ENCODE peak calls at places on chromosomes 11 and 22, in ten cellular contexts. Q is foreskin fibroblast, V is kidney, P is HFF-Myc, C is transverse colon, T is lower leg skin, X is pancreas, U is right cardiac atrium, M is psoas muscle, A is cardiac muscle cell. G is an unnamed sample.

GRCh38 chr11:17353228-17354021 is 1.8 kb downstream of the NCR3LG1 start:
- DNase-seq in V (peak; percentile 91), A (peak; percentile 90), X (peak; percentile 85), U (peak; percentile 88), Q (peak; percentile 78), C (peak; percentile 85), M (peak; percentile 79), P (no peak), T (peak; percentile 93), G (no peak)

GRCh38 chr22:46067159-46068111 is 82.9 kb upstream of the PPARA start:
- DNase-seq in C (peak; percentile 9), U (peak; percentile 18), M (peak; percentile 51), P (no peak), A (no peak), T (peak; percentile 78), Q (no peak), X (no peak), V (peak; percentile 32), G (no peak)

GRCh38 chr11:111840143-111840542 is 31.2 kb downstream of the ALG9 start:
- DNase-seq in P (no peak), X (no peak), V (no peak), M (no peak), T (no peak), Q (no peak), U (no peak), A (peak; percentile 32), C (no peak), G (no peak)

GRCh38 chr22:47551438-47551788 is 789.0 kb downstream of the TBC1D22A start:
- DNase-seq in T (peak; percentile 42), U (no peak), X (no peak), M (no peak), P (no peak), V (no peak), A (no peak), Q (no peak), C (no peak), G (no peak)

GRCh38 chr22:45308624-45309421 is 911 bp upstream of the FAM118A start:
- DNase-seq in A (no peak), M (peak; percentile 56), C (peak; percentile 42), Q (no peak), P (no peak), U (no peak), X (peak; percentile 46), V (peak; percentile 77), T (peak; percentile 89), G (no peak)

GRCh38 chr22:44144046-44144569 is 36.6 kb upstream of the PARVG start:
- DNase-seq in X (peak; percentile 2), V (no peak), P (no peak), T (no peak), C (no peak), A (no peak), M (no peak), U (no peak), Q (no peak), G (no peak)

GRCh38 chr11:46741600-46742484 is 22.8 kb downstream of the F2 start:
- DNase-seq in X (no peak), Q (no peak), V (peak; percentile 2), P (no peak), U (no peak), M (no peak), C (no peak), T (peak; percentile 57), A (no peak), G (peak; percentile 27)

GRCh38 chr11:12426176-12426575 is 48.8 kb downstream of the PARVA start:
- DNase-seq in C (no peak), M (no peak), T (no peak), P (no peak), A (no peak), V (no peak), Q (no peak), U (no peak), X (no peak), G (no peak)

GRCh38 chr11:44963071-44963575 is 12.4 kb upstream of the TP53I11 start:
- DNase-seq in U (no peak), P (no peak), X (no peak), C (no peak), T (no peak), Q (no peak), A (no peak), M (no peak), V (no peak), G (no peak)

GRCh38 chr11:127003260-127003981 is 2.9 kb upstream of the KIRREL3 start:
- DNase-seq in Q (peak; percentile 48), A (no peak), C (no peak), P (no peak), V (peak; percentile 70), T (no peak), U (peak; percentile 20), M (no peak), X (peak; percentile 75), G (no peak)

GRCh38 chr11:116499396-116500001 is 273.3 kb downstream of the BUD13 start:
- DNase-seq in Q (peak; percentile 1), C (peak; percentile 86), T (peak; percentile 87), A (peak; percentile 72), P (peak; percentile 2), V (no peak), M (peak; percentile 77), X (peak; percentile 82), U (peak; percentile 67), G (peak; percentile 15)

GRCh38 chr11:130428271-130428670 is at the start of gene ADAMTS8:
- DNase-seq in V (no peak), M (no peak), U (no peak), X (no peak), P (no peak), C (no peak), T (no peak), A (no peak), Q (no peak), G (no peak)

GRCh38 chr11:612201-612960 is 3.4 kb downstream of the IRF7 start:
- DNase-seq in V (peak; percentile 77), P (no peak), Q (peak; percentile 32), A (no peak), C (peak; percentile 83), U (no peak), M (peak; percentile 92), X (peak; percentile 75), T (peak; percentile 86), G (no peak)

GRCh38 chr11:133892126-133892525 is 46.8 kb upstream of the SPATA19 start:
- DNase-seq in Q (no peak), M (no peak), P (no peak), T (peak; percentile 36), U (no peak), C (no peak), A (no peak), X (no peak), V (no peak), G (no peak)

DNA sequence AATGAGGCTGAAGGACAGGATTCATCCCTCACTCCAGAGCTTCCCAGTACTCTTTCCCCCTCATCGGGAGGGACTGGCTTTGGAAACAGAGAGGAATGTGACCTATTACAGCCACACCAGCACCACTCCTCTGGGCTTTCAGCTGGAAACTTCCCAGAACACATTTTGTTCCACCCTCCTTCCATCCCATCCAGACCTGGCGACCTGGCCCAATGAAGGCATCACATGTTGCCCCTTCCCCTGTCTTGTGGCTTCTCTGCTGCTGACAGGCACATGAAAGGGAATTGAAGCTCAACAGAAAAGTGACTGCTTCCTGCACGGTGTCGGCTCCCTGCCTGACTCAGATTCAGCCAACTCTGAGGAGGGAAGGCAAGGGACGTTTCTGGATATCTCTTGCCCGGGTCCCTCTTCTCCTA is 19.1 kb downstream of the IRAG1 start:
- DNase-seq in P (no peak), M (peak; percentile 67), A (no peak), V (peak; percentile 70), X (no peak), C (no peak), T (peak; percentile 91), Q (no peak), U (no peak), G (no peak)
- H3K4me3 ChIP-seq in P (no peak overlapping the region), M (peak overlapping the region; percentile 57), A (no peak overlapping the region), V (no peak overlapping the region), X (no peak overlapping the region), C (no peak overlapping the region), T (no peak overlapping the region), Q (no peak overlapping the region), U (no peak overlapping the region), G (no peak overlapping the region)

GRCh38 chr11:58391879-58392278 is 14.8 kb downstream of the OR5B3 start:
- DNase-seq in A (no peak), V (no peak), P (no peak), M (no peak), C (no peak), T (no peak), X (no peak), U (no peak), Q (no peak), G (no peak)
- H3K4me3 ChIP-seq in A (no peak overlapping the region), V (no peak overlapping the region), P (no peak overlapping the region), M (no peak overlapping the region), C (no peak overlapping the region), T (no peak overlapping the region), X (no peak overlapping the region), U (no peak overlapping the region), Q (no peak overlapping the region), G (no peak overlapping the region)

DNA sequence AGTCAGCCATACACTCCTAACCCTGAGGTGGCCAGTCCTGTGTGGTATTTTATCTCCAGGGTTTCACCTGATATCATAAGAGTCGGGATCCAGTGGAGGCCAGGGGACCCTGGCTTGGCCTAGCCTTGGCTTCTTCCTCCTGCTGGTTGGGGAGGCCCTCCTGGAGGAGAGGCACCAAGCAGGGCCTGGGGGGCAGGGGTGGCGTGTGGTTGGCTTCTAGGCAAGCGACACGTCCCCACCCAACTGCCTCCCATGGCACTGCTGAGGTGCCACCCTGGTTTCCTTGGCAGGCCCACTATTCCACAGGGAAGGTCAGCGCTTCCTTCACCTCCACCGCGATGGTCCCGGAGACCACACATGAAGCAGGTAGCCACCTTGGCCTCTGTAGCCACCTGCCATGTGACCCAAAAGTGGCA is 20.4 kb downstream of the PPIL2 start:
- DNase-seq in U (no peak), C (no peak), T (no peak), Q (no peak), M (no peak), A (no peak), X (no peak), P (no peak), V (no peak), G (no peak)
- H3K4me3 ChIP-seq in U (no peak overlapping the region), C (no peak overlapping the region), T (no peak overlapping the region), Q (no peak overlapping the region), M (no peak overlapping the region), A (no peak overlapping the region), X (no peak overlapping the region), P (no peak overlapping the region), V (no peak overlapping the region), G (no peak overlapping the region)

GRCh38 chr11:38013157-38013556 is 1415.1 kb upstream of the RAG2 start:
- DNase-seq in A (no peak), P (no peak), X (no peak), U (no peak), T (no peak), Q (no peak), C (no peak), V (no peak), M (no peak), G (no peak)

GRCh38 chr11:38019072-38019775 is 1421.2 kb upstream of the RAG2 start:
- DNase-seq in U (no peak), V (peak; percentile 43), T (no peak), M (no peak), X (peak; percentile 34), P (no peak), Q (no peak), A (peak; percentile 21), C (no peak), G (peak; percentile 15)

DNA sequence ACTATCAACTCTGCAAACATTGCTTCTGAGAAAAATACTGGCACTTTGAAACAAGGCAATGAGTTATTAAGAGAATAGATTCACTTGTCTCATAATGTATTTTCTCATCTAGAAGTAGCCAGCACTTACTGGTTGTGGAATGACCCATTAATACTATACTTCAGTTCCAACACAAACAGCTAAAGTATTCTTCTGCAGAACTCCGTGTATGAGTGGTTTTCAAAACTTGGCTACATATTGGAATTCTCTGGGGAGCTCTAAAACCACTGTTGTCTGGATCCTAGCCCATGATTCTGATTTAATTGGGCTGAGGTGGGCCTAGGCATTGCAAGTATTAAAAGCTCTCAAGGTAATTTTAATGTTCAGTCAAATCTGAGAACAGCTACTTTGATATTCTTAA is 1416.4 kb upstream of the RAG2 start:
- DNase-seq in A (peak; percentile 89), T (no peak), P (no peak), M (no peak), Q (no peak), X (no peak), U (no peak), V (no peak), C (no peak), G (no peak)
- H3K4me3 ChIP-seq in A (no peak overlapping the region), T (no peak overlapping the region), P (no peak overlapping the region), M (no peak overlapping the region), Q (no peak overlapping the region), X (no peak overlapping the region), U (no peak overlapping the region), V (no peak overlapping the region), C (no peak overlapping the region), G (no peak overlapping the region)

G was measured in epithelial cell of proximal tubule.